ENCODE peak calls at places on chromosome 9, in eight cellular contexts. P is adrenal gland, L is heart left ventricle, V is H1, M is A549, Z is HCT116, J is Peyer's patch, G is prostate gland. N is an unnamed sample. For H3K9me3, the result is how much of the 10 kb centered on the place peaks cover.

GRCh38 chr9:124786881-124787573 is 10.1 kb downstream of the OLFML2A start:
- DNase-seq in P (no peak), L (no peak), V (peak), M (no peak), Z (no peak), J (peak), G (no peak), N (no peak)

GRCh38 chr9:557601-558201 is 283.8 kb upstream of the DMRT1 start:
- DNase-seq in P (no peak), L (no peak), V (no peak), M (peak), Z (peak), J (no peak), G (no peak), N (no peak)

GRCh38 chr9:95409650-95410426 is 92.3 kb upstream of the FANCC start:
- DNase-seq in P (no peak), L (no peak), V (no peak), M (peak), Z (peak), J (no peak), G (no peak), N (no peak)

GRCh38 chr9:4137234-4137633 is 162.6 kb downstream of the GLIS3 start:
- DNase-seq in P (no peak), L (no peak), V (no peak), M (peak), Z (peak), J (no peak), G (no peak), N (no peak)

GRCh38 chr9:99962685-99963261 is 56.3 kb downstream of the STX17 start:
- DNase-seq in P (no peak), L (no peak), V (no peak), M (no peak), Z (no peak), J (no peak), G (no peak), N (no peak)

GRCh38 chr9:81522721-81523551 is 166.4 kb downstream of the TLE1 start:
- DNase-seq in P (peak), L (no peak), V (no peak), M (peak), Z (peak), J (no peak), G (peak), N (no peak)

GRCh38 chr9:98880311-98881015 is 63.2 kb upstream of the COL15A1 start:
- DNase-seq in P (no peak), L (no peak), V (no peak), M (no peak), Z (no peak), J (no peak), G (no peak), N (no peak)

GRCh38 chr9:136729144-136729543 is 13.6 kb downstream of the LCN10 start:
- DNase-seq in P (no peak), L (peak), V (no peak), M (peak), Z (no peak), J (no peak), G (no peak), N (no peak)

GRCh38 chr9:124357591-124358361 is 57.5 kb downstream of the PSMB7 start:
- DNase-seq in P (no peak), L (no peak), V (no peak), M (no peak), Z (no peak), J (no peak), G (no peak), N (no peak)

GRCh38 chr9:12667892-12668291 is 25.3 kb upstream of the TYRP1 start:
- DNase-seq in P (no peak), L (no peak), V (no peak), M (no peak), Z (no peak), J (no peak), G (no peak), N (no peak)

GRCh38 chr9:87107072-87107471 is 159.8 kb upstream of the GAS1 start:
- DNase-seq in P (no peak), L (no peak), V (no peak), M (peak), Z (no peak), J (no peak), G (no peak), N (no peak)

GRCh38 chr9:131238402-131239021 is 37.8 kb downstream of the FAM78A start:
- DNase-seq in P (no peak), L (no peak), V (no peak), M (no peak), Z (no peak), J (peak), G (no peak), N (no peak)

GRCh38 chr9:13377286-13377925 is 97.9 kb upstream of the MPDZ start:
- DNase-seq in P (no peak), L (no peak), V (no peak), M (no peak), Z (no peak), J (no peak), G (no peak), N (no peak)

GRCh38 chr9:33106827-33107621 is 30.6 kb upstream of the SMU1 start:
- DNase-seq in P (peak), L (peak), V (no peak), M (no peak), Z (no peak), J (no peak), G (peak), N (no peak)

GRCh38 chr9:93058357-93059096 is at the start of gene SUSD3:
- DNase-seq in P (peak), L (peak), V (peak), M (peak), Z (peak), J (peak), G (peak), N (no peak)

GRCh38 chr9:134983094-134983493 is 65.4 kb upstream of the FCN1 start:
- DNase-seq in P (no peak), L (peak), V (peak), M (no peak), Z (no peak), J (peak), G (no peak), N (no peak)

GRCh38 chr9:34513567-34514214 is 9.1 kb downstream of the ENHO start:
- DNase-seq in P (no peak), L (no peak), V (peak), M (no peak), Z (no peak), J (no peak), G (no peak), N (no peak)

GRCh38 chr9:135677641-135678168 is 14.6 kb downstream of the LCN9 start:
- DNase-seq in P (no peak), L (no peak), V (no peak), M (no peak), Z (no peak), J (no peak), G (no peak), N (no peak)

GRCh38 chr9:21788752-21789151 is 13.7 kb upstream of the MTAP start:
- DNase-seq in P (no peak), L (no peak), V (no peak), M (no peak), Z (peak), J (no peak), G (no peak), N (no peak)

GRCh38 chr9:14314424-14314928 is 535 bp upstream of the NFIB start:
- DNase-seq in P (peak), L (peak), V (no peak), M (peak), Z (peak), J (peak), G (peak), N (peak)

GRCh38 chr9:83622814-83623633 is at the start of gene IDNK:
- DNase-seq in P (peak), L (peak), V (peak), M (peak), Z (peak), J (peak), G (peak), N (no peak)

GRCh38 chr9:109475526-109475925 is 22.6 kb downstream of the PTPN3 start:
- DNase-seq in P (no peak), L (no peak), V (no peak), M (peak), Z (no peak), J (no peak), G (peak), N (no peak)

GRCh38 chr9:129907196-129907595 is 71.9 kb downstream of the USP20 start:
- DNase-seq in P (no peak), L (no peak), V (no peak), M (no peak), Z (no peak), J (peak), G (no peak), N (no peak)

GRCh38 chr9:123368023-123368422 is 12.0 kb downstream of the CRB2 start:
- DNase-seq in P (no peak), L (no peak), V (no peak), M (no peak), Z (no peak), J (no peak), G (no peak), N (no peak)

GRCh38 chr9:35697486-35697885 is 7.8 kb upstream of the TPM2 start:
- DNase-seq in P (no peak), L (no peak), V (no peak), M (no peak), Z (no peak), J (no peak), G (no peak), N (no peak)

GRCh38 chr9:76135902-76136301 is 245.4 kb downstream of the PCSK5 start:
- DNase-seq in P (no peak), L (no peak), V (no peak), M (no peak), Z (no peak), J (no peak), G (no peak), N (no peak)

GRCh38 chr9:83505282-83505681 is 32.9 kb downstream of the FRMD3 start:
- DNase-seq in P (no peak), L (no peak), V (no peak), M (no peak), Z (no peak), J (no peak), G (no peak), N (no peak)

GRCh38 chr9:104836235-104836634 is 72.3 kb downstream of the NIPSNAP3B start:
- DNase-seq in P (no peak), L (no peak), V (no peak), M (no peak), Z (no peak), J (no peak), G (no peak), N (no peak)

GRCh38 chr9:93123561-93124283 is 10.3 kb downstream of the NINJ1 start:
- DNase-seq in P (peak), L (peak), V (no peak), M (no peak), Z (no peak), J (peak), G (no peak), N (no peak)

GRCh38 chr9:19229725-19230355 is 653 bp upstream of the DENND4C start:
- DNase-seq in P (peak), L (peak), V (peak), M (peak), Z (peak), J (peak), G (no peak), N (peak)

DNA sequence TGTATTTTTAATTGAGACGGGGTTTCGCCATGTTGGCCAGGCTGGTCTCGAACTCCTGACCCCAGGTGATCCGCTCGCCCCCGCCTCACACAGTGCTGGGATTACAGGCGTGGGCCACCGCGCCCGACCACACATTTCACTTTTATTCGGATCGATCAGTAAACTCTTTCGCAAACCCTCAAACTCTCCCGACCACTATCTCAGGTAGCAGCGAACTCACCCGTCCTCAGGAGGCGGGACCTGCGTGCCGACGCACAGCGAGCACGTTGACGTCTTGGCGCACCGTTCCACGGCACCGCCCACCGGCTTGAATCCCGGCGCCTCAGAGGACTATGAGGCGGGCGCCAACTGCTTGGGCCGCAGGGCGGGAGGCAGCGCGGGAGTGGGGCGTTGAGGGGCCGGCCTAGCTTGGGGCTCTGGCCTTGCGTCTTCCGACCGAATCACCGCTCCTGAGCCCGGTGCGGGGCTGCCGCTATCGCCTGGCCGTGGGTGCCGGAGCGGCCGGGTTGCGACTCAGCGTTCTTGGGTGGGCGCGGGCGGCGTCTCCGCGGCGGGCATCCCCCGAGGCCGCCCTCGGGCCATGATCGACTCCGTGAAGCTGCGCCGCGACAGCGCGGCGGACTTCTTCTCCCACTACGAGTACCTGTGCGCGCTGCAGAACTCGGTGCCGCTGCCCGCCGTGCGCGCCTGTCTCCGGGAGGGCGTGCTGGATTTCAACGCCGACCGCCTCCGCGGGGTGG is at the start of gene CEP78:
- DNase-seq in P (peak), L (peak), V (peak), M (peak), Z (peak), J (peak), G (peak), N (peak)
- TF ChIP-seq POLR2A in P (peak), L (peak), V (peak), M (peak), Z (peak), J (peak), G (peak), N (no peak)

GRCh38 chr9:17978773-17979172 is 399.9 kb downstream of the SH3GL2 start:
- DNase-seq in P (no peak), L (no peak), V (no peak), M (no peak), Z (no peak), J (no peak), G (no peak), N (no peak)
- H3K9me3 ChIP-seq in P (under half), L (under half), V (under half), M (under half), Z (under half), J (under half), G (under half), N (under half)

GRCh38 chr9:127937383-127938297 is at the start of gene DPM2:
- DNase-seq in P (peak), L (peak), V (peak), M (peak), Z (peak), J (peak), G (peak), N (peak)
- TF ChIP-seq POLR2A in P (no peak), L (peak), V (peak), M (peak), Z (peak), J (peak), G (peak), N (peak)

GRCh38 chr9:137970686-137971476 is 93.3 kb downstream of the CACNA1B start:
- DNase-seq in P (no peak), L (no peak), V (peak), M (no peak), Z (no peak), J (peak), G (no peak), N (no peak)

GRCh38 chr9:137968235-137968634 is 90.7 kb downstream of the CACNA1B start:
- DNase-seq in P (no peak), L (no peak), V (no peak), M (no peak), Z (no peak), J (peak), G (no peak), N (no peak)

GRCh38 chr9:137969008-137969407 is 91.4 kb downstream of the CACNA1B start:
- DNase-seq in P (no peak), L (no peak), V (no peak), M (no peak), Z (no peak), J (peak), G (no peak), N (no peak)

GRCh38 chr9:137970098-137970497 is 92.5 kb downstream of the CACNA1B start:
- DNase-seq in P (no peak), L (no peak), V (no peak), M (no peak), Z (no peak), J (no peak), G (no peak), N (no peak)

GRCh38 chr9:137969685-137970084 is 92.1 kb downstream of the CACNA1B start:
- DNase-seq in P (no peak), L (no peak), V (no peak), M (no peak), Z (no peak), J (no peak), G (no peak), N (no peak)
- H3K9me3 ChIP-seq in P (under half), L (under half), V (half or more), M (under half), Z (under half), J (under half), G (under half), N (under half)